ENCODE peak calls at places on chromosome 1, in four cellular contexts. T, I, P and U are unnamed samples.

GRCh38 chr1:240878631-240879030 is 266.7 kb upstream of the GREM2 start:
- DNase-seq in T (no peak), I (no peak), P (no peak), U (no peak)

GRCh38 chr1:205293350-205294074 is 28.0 kb downstream of the NUAK2 start:
- DNase-seq in T (no peak), I (no peak), P (no peak), U (no peak)

GRCh38 chr1:211579434-211580302 is 707 bp upstream of the SLC30A1 start:
- DNase-seq in T (peak; percentile 87), I (no peak), P (peak; percentile 21), U (peak; percentile 76)

GRCh38 chr1:227729881-227730629 is 5.0 kb downstream of the JMJD4 start:
- DNase-seq in T (peak; percentile 45), I (no peak), P (peak; percentile 27), U (peak; percentile 75)

GRCh38 chr1:197180252-197180878 is 33.9 kb upstream of the ASPM start:
- DNase-seq in T (peak; percentile 47), I (no peak), P (no peak), U (peak; percentile 20)

GRCh38 chr1:171595324-171595723 is 26.7 kb upstream of the MYOCOS start:
- DNase-seq in T (no peak), I (no peak), P (no peak), U (no peak)

GRCh38 chr1:165034136-165034535 is 322.4 kb downstream of the LMX1A start:
- DNase-seq in T (no peak), I (no peak), P (no peak), U (no peak)

GRCh38 chr1:2103266-2103900 is 53.2 kb downstream of the PRKCZ start:
- DNase-seq in T (peak; percentile 30), I (no peak), P (no peak), U (no peak)

GRCh38 chr1:81010156-81010555 is 790.6 kb upstream of the ADGRL2 start:
- DNase-seq in T (no peak), I (no peak), P (no peak), U (no peak)

GRCh38 chr1:39648496-39648895 is 9.1 kb upstream of the HEYL start:
- DNase-seq in T (no peak), I (no peak), P (no peak), U (no peak)

GRCh38 chr1:231192620-231193163 is 30.8 kb downstream of the TRIM67 start:
- DNase-seq in T (no peak), I (no peak), P (no peak), U (no peak)

GRCh38 chr1:67645495-67646144 is 39.4 kb upstream of the GADD45A start:
- DNase-seq in T (peak; percentile 83), I (no peak), P (no peak), U (no peak)

GRCh38 chr1:241688940-241689368 is 36.9 kb downstream of the WDR64 start:
- DNase-seq in T (no peak), I (no peak), P (no peak), U (no peak)

GRCh38 chr1:229835226-229835625 is 209.2 kb downstream of the URB2 start:
- DNase-seq in T (no peak), I (no peak), P (no peak), U (no peak)

GRCh38 chr1:68819190-68819829 is 322.4 kb upstream of the DEPDC1 start:
- DNase-seq in T (no peak), I (no peak), P (peak; percentile 1), U (peak; percentile 20)

GRCh38 chr1:38585971-38586370 is 273.6 kb downstream of the RRAGC start:
- DNase-seq in T (no peak), I (no peak), P (no peak), U (no peak)

GRCh38 chr1:41980872-41981653 is 62.3 kb upstream of the HIVEP3 start:
- DNase-seq in T (no peak), I (no peak), P (no peak), U (no peak)

GRCh38 chr1:2052756-2053155 is 2.5 kb downstream of the PRKCZ start:
- DNase-seq in T (no peak), I (no peak), P (no peak), U (no peak)

GRCh38 chr1:207174913-207175312 is 70.9 kb downstream of the C4BPA start:
- DNase-seq in T (no peak), I (no peak), P (no peak), U (no peak)

GRCh38 chr1:101242331-101243050 is 5.7 kb downstream of the S1PR1 start:
- DNase-seq in T (no peak), I (no peak), P (no peak), U (no peak)

GRCh38 chr1:43312638-43313515 is 12.1 kb downstream of the TIE1 start:
- DNase-seq in T (no peak), I (no peak), P (no peak), U (no peak)

GRCh38 chr1:2210786-2211185 is 16.2 kb upstream of the FAAP20 start:
- DNase-seq in T (no peak), I (no peak), P (no peak), U (no peak)

GRCh38 chr1:61618193-61618592 is 106.7 kb downstream of the TM2D1 start:
- DNase-seq in T (no peak), I (no peak), P (no peak), U (no peak)

GRCh38 chr1:33349081-33349759 is 28.3 kb upstream of the A3GALT2 start:
- DNase-seq in T (no peak), I (no peak), P (no peak), U (no peak)

GRCh38 chr1:234611153-234611798 is 1.3 kb upstream of the IRF2BP2 start:
- DNase-seq in T (peak; percentile 93), I (peak; percentile 76), P (peak; percentile 59), U (peak; percentile 91)

GRCh38 chr1:66542811-66543767 is 9.1 kb downstream of the SGIP1 start:
- DNase-seq in T (peak; percentile 98), I (no peak), P (no peak), U (no peak)

GRCh38 chr1:115302390-115302961 is 35.6 kb downstream of the NGF start:
- DNase-seq in T (no peak), I (no peak), P (no peak), U (no peak)

GRCh38 chr1:8510041-8510823 is 192.3 kb downstream of the SLC45A1 start:
- DNase-seq in T (no peak), I (no peak), P (no peak), U (no peak)

GRCh38 chr1:22772054-22772453 is 61.4 kb downstream of the EPHB2 start:
- DNase-seq in T (no peak), I (no peak), P (no peak), U (no peak)

GRCh38 chr1:22776051-22776611 is 65.5 kb downstream of the EPHB2 start:
- DNase-seq in T (no peak), I (no peak), P (no peak), U (no peak)

GRCh38 chr1:22773981-22774471 is 63.4 kb downstream of the EPHB2 start:
- DNase-seq in T (no peak), I (no peak), P (no peak), U (no peak)

GRCh38 chr1:22777658-22778057 is 67.0 kb downstream of the EPHB2 start:
- DNase-seq in T (no peak), I (no peak), P (no peak), U (no peak)

GRCh38 chr1:22774483-22775182 is 64.0 kb downstream of the EPHB2 start:
- DNase-seq in T (no peak), I (no peak), P (no peak), U (no peak)
- TF ChIP-seq SUZ12 in T (no peak), I (no peak), P (no peak), U (no peak)

GRCh38 chr1:21347072-21347581 is 56.9 kb upstream of the ECE1 start:
- DNase-seq in T (no peak), I (no peak), P (no peak), U (no peak)

GRCh38 chr1:21344750-21345443 is 54.6 kb upstream of the ECE1 start:
- DNase-seq in T (no peak), I (no peak), P (no peak), U (no peak)

GRCh38 chr1:21349693-21350092 is 59.4 kb upstream of the ECE1 start:
- DNase-seq in T (no peak), I (no peak), P (no peak), U (no peak)

GRCh38 chr1:21344098-21344749 is 54.0 kb upstream of the ECE1 start:
- DNase-seq in T (no peak), I (no peak), P (no peak), U (no peak)

GRCh38 chr1:21346304-21347071 is 56.2 kb upstream of the ECE1 start:
- DNase-seq in T (no peak), I (no peak), P (no peak), U (no peak)
- H3K27me3 ChIP-seq in T (no peaks in the 10 kb centered on the region), I (no peaks in the 10 kb centered on the region), P (peaks cover 14% of the 10 kb centered on the region), U (peaks cover 6% of the 10 kb centered on the region)

GRCh38 chr1:216183007-216183406 is 240.2 kb downstream of the USH2A start:
- DNase-seq in T (peak; percentile 13), I (no peak), P (peak; percentile 47), U (peak; percentile 91)
- TF ChIP-seq SUZ12 in T (no peak), I (no peak), P (no peak), U (no peak)

GRCh38 chr1:36773827-36774541 is 260.3 kb downstream of the GRIK3 start:
- DNase-seq in T (no peak), I (no peak), P (no peak), U (no peak)
- H3K27me3 ChIP-seq in T (peaks cover 9% of the 10 kb centered on the region), I (peaks cover 3% of the 10 kb centered on the region), P (no peaks in the 10 kb centered on the region), U (no peaks in the 10 kb centered on the region)